ENCODE peak calls at places on chromosomes 16 and 17, in six cellular contexts. W, L, A, V, I and F are unnamed samples.

GRCh38 chr16:1308036-1308976 is 1.1 kb upstream of the UBE2I start:
- DNase-seq in W (no peak), L (no peak), A (no peak), V (no peak), I (no peak), F (no peak)

GRCh38 chr16:80570106-80570478 is 29.3 kb downstream of the DYNLRB2 start:
- DNase-seq in W (peak), L (no peak), A (no peak), V (peak), I (no peak), F (no peak)

GRCh38 chr17:77609553-77610517 is 348.7 kb upstream of the TNRC6C start:
- DNase-seq in W (peak), L (peak), A (peak), V (no peak), I (no peak), F (no peak)

GRCh38 chr17:78000351-78000750 is 41.8 kb downstream of the TNRC6C start:
- DNase-seq in W (peak), L (no peak), A (no peak), V (peak), I (no peak), F (no peak)

GRCh38 chr16:89695086-89695874 is 6.2 kb downstream of the SPATA2L start:
- DNase-seq in W (no peak), L (no peak), A (no peak), V (no peak), I (no peak), F (peak)

GRCh38 chr17:6853764-6854442 is 22.4 kb upstream of the TEKT1 start:
- DNase-seq in W (no peak), L (no peak), A (no peak), V (no peak), I (no peak), F (no peak)

GRCh38 chr17:81741594-81742452 is 29.7 kb downstream of the SLC25A10 start:
- DNase-seq in W (no peak), L (no peak), A (no peak), V (no peak), I (no peak), F (no peak)

GRCh38 chr17:64658931-64659330 is 3.2 kb downstream of the SMURF2 start:
- DNase-seq in W (peak), L (no peak), A (peak), V (no peak), I (no peak), F (no peak)

GRCh38 chr17:28901866-28902818 is 737 bp downstream of the DHRS13 start:
- DNase-seq in W (no peak), L (no peak), A (peak), V (peak), I (no peak), F (peak)

GRCh38 chr17:80364091-80364691 is 50.8 kb upstream of the ENDOV start:
- DNase-seq in W (no peak), L (no peak), A (peak), V (no peak), I (no peak), F (peak)

GRCh38 chr17:62675260-62675659 is 47.8 kb downstream of the MRC2 start:
- DNase-seq in W (no peak), L (no peak), A (no peak), V (no peak), I (no peak), F (no peak)

GRCh38 chr16:88805887-88806393 is 2.4 kb downstream of the CDT1 start:
- DNase-seq in W (no peak), L (no peak), A (no peak), V (no peak), I (no peak), F (no peak)